ENCODE peak calls at places on chromosomes 7 and 10, in eight cellular contexts. One of them, this sample, is unnamed.

GRCh38 chr7:130379551-130380120 is 658 bp upstream of the CPA1 start:
- DNase-seq in CD8-positive, alpha-beta T cell: no peak
- DNase-seq in thyroid gland: no peak
- DNase-seq in body of pancreas: peak; percentile 72
- DNase-seq in esophagus squamous epithelium: no peak
- DNase-seq in RWPE2: no peak
- DNase-seq in pancreas: peak; percentile 79
- DNase-seq in fibroblast of lung: no peak
- DNase-seq in this sample: no peak

GRCh38 chr7:50812847-50813475 is 30.3 kb upstream of the GRB10 start:
- DNase-seq in pancreas: peak; percentile 88
- DNase-seq in body of pancreas: peak; percentile 90
- DNase-seq in CD8-positive, alpha-beta T cell: no peak
- DNase-seq in RWPE2: no peak
- DNase-seq in fibroblast of lung: peak; percentile 77
- DNase-seq in thyroid gland: peak; percentile 84
- DNase-seq in esophagus squamous epithelium: no peak
- DNase-seq in this sample: no peak

GRCh38 chr10:132910901-132911711 is 31.3 kb downstream of the CFAP46 start:
- DNase-seq in thyroid gland: no peak
- DNase-seq in pancreas: no peak
- DNase-seq in body of pancreas: no peak
- DNase-seq in RWPE2: peak; percentile 52
- DNase-seq in esophagus squamous epithelium: no peak
- DNase-seq in fibroblast of lung: no peak
- DNase-seq in CD8-positive, alpha-beta T cell: no peak
- DNase-seq in this sample: no peak

GRCh38 chr7:5673125-5673524 is 108.3 kb downstream of the RNF216 start:
- DNase-seq in fibroblast of lung: no peak
- DNase-seq in RWPE2: no peak
- DNase-seq in CD8-positive, alpha-beta T cell: no peak
- DNase-seq in body of pancreas: no peak
- DNase-seq in esophagus squamous epithelium: no peak
- DNase-seq in thyroid gland: no peak
- DNase-seq in pancreas: no peak
- DNase-seq in this sample: no peak

GRCh38 chr7:116801092-116801710 is 61.2 kb upstream of the CAPZA2 start:
- DNase-seq in body of pancreas: no peak
- DNase-seq in fibroblast of lung: peak; percentile 34
- DNase-seq in thyroid gland: no peak
- DNase-seq in esophagus squamous epithelium: no peak
- DNase-seq in pancreas: no peak
- DNase-seq in RWPE2: no peak
- DNase-seq in CD8-positive, alpha-beta T cell: no peak
- DNase-seq in this sample: no peak

GRCh38 chr10:128721851-128722250 is 595.6 kb upstream of the MKI67 start:
- DNase-seq in pancreas: no peak
- DNase-seq in thyroid gland: no peak
- DNase-seq in CD8-positive, alpha-beta T cell: no peak
- DNase-seq in body of pancreas: no peak
- DNase-seq in esophagus squamous epithelium: no peak
- DNase-seq in RWPE2: no peak
- DNase-seq in fibroblast of lung: no peak
- DNase-seq in this sample: no peak

GRCh38 chr7:128103498-128104108 is 72.4 kb upstream of the LRRC4 start:
- DNase-seq in esophagus squamous epithelium: no peak
- DNase-seq in body of pancreas: peak; percentile 43
- DNase-seq in thyroid gland: peak; percentile 22
- DNase-seq in RWPE2: no peak
- DNase-seq in fibroblast of lung: peak; percentile 38
- DNase-seq in CD8-positive, alpha-beta T cell: no peak
- DNase-seq in pancreas: peak; percentile 52
- DNase-seq in this sample: no peak

GRCh38 chr10:102814456-102814871 is 22.7 kb downstream of the CYP17A1 start:
- DNase-seq in pancreas: no peak
- DNase-seq in thyroid gland: no peak
- DNase-seq in esophagus squamous epithelium: no peak
- DNase-seq in RWPE2: no peak
- DNase-seq in fibroblast of lung: peak; percentile 27
- DNase-seq in CD8-positive, alpha-beta T cell: no peak
- DNase-seq in body of pancreas: no peak
- DNase-seq in this sample: no peak

GRCh38 chr10:45602836-45603235 is 69.7 kb downstream of the ZFAND4 start:
- DNase-seq in pancreas: no peak
- DNase-seq in fibroblast of lung: no peak
- DNase-seq in esophagus squamous epithelium: no peak
- DNase-seq in CD8-positive, alpha-beta T cell: no peak
- DNase-seq in body of pancreas: no peak
- DNase-seq in thyroid gland: no peak
- DNase-seq in RWPE2: no peak
- DNase-seq in this sample: no peak

GRCh38 chr10:101223274-101224059 is 5.8 kb downstream of the LBX1 start:
- DNase-seq in RWPE2: no peak
- DNase-seq in fibroblast of lung: no peak
- DNase-seq in pancreas: no peak
- DNase-seq in esophagus squamous epithelium: no peak
- DNase-seq in CD8-positive, alpha-beta T cell: no peak
- DNase-seq in body of pancreas: no peak
- DNase-seq in thyroid gland: no peak
- DNase-seq in this sample: no peak

GRCh38 chr7:154874409-154875113 is 128.4 kb downstream of the PAXIP1 start:
- DNase-seq in CD8-positive, alpha-beta T cell: no peak
- DNase-seq in RWPE2: no peak
- DNase-seq in thyroid gland: peak; percentile 86
- DNase-seq in body of pancreas: no peak
- DNase-seq in fibroblast of lung: no peak
- DNase-seq in pancreas: no peak
- DNase-seq in esophagus squamous epithelium: no peak
- DNase-seq in this sample: no peak

GRCh38 chr7:2498708-2499107 is 20.9 kb upstream of the LFNG start:
- DNase-seq in fibroblast of lung: no peak
- DNase-seq in pancreas: no peak
- DNase-seq in thyroid gland: no peak
- DNase-seq in CD8-positive, alpha-beta T cell: no peak
- DNase-seq in body of pancreas: no peak
- DNase-seq in esophagus squamous epithelium: no peak
- DNase-seq in RWPE2: no peak
- DNase-seq in this sample: peak; percentile 72

GRCh38 chr10:33749042-33749441 is 414.6 kb upstream of the NRP1 start:
- DNase-seq in CD8-positive, alpha-beta T cell: no peak
- DNase-seq in body of pancreas: no peak
- DNase-seq in fibroblast of lung: peak; percentile 44
- DNase-seq in esophagus squamous epithelium: no peak
- DNase-seq in thyroid gland: no peak
- DNase-seq in pancreas: no peak
- DNase-seq in RWPE2: no peak
- DNase-seq in this sample: no peak

GRCh38 chr10:75959209-75959608 is 527.8 kb downstream of the LRMDA start:
- DNase-seq in pancreas: no peak
- DNase-seq in body of pancreas: no peak
- DNase-seq in thyroid gland: no peak
- DNase-seq in fibroblast of lung: peak; percentile 84
- DNase-seq in esophagus squamous epithelium: no peak
- DNase-seq in CD8-positive, alpha-beta T cell: no peak
- DNase-seq in RWPE2: no peak
- DNase-seq in this sample: no peak

GRCh38 chr7:76300210-76300731 is 2.2 kb upstream of the HSPB1 start:
- DNase-seq in pancreas: peak; percentile 78
- DNase-seq in RWPE2: no peak
- DNase-seq in fibroblast of lung: peak; percentile 62
- DNase-seq in CD8-positive, alpha-beta T cell: no peak
- DNase-seq in esophagus squamous epithelium: no peak
- DNase-seq in thyroid gland: peak; percentile 39
- DNase-seq in body of pancreas: peak; percentile 87
- DNase-seq in this sample: no peak

GRCh38 chr7:105838273-105839141 is 37.9 kb downstream of the ATXN7L1 start:
- DNase-seq in thyroid gland: peak; percentile 86
- DNase-seq in fibroblast of lung: no peak
- DNase-seq in body of pancreas: peak; percentile 21
- DNase-seq in RWPE2: no peak
- DNase-seq in esophagus squamous epithelium: no peak
- DNase-seq in CD8-positive, alpha-beta T cell: no peak
- DNase-seq in pancreas: peak; percentile 44
- DNase-seq in this sample: no peak

GRCh38 chr10:70906953-70907618 is 18.7 kb upstream of the PCBD1 start:
- DNase-seq in pancreas: no peak
- DNase-seq in esophagus squamous epithelium: no peak
- DNase-seq in fibroblast of lung: no peak
- DNase-seq in body of pancreas: no peak
- DNase-seq in CD8-positive, alpha-beta T cell: no peak
- DNase-seq in RWPE2: peak; percentile 32
- DNase-seq in thyroid gland: no peak
- DNase-seq in this sample: no peak

GRCh38 chr7:26958834-26959233 is 94.4 kb upstream of the SKAP2 start:
- DNase-seq in fibroblast of lung: peak; percentile 63
- DNase-seq in thyroid gland: no peak
- DNase-seq in pancreas: no peak
- DNase-seq in body of pancreas: no peak
- DNase-seq in esophagus squamous epithelium: no peak
- DNase-seq in CD8-positive, alpha-beta T cell: no peak
- DNase-seq in RWPE2: peak; percentile 73
- DNase-seq in this sample: no peak

GRCh38 chr7:103851357-103851756 is 138.1 kb downstream of the RELN start:
- DNase-seq in esophagus squamous epithelium: no peak
- DNase-seq in CD8-positive, alpha-beta T cell: no peak
- DNase-seq in fibroblast of lung: peak; percentile 21
- DNase-seq in RWPE2: no peak
- DNase-seq in thyroid gland: no peak
- DNase-seq in body of pancreas: no peak
- DNase-seq in pancreas: no peak
- DNase-seq in this sample: no peak

GRCh38 chr10:93630609-93631320 is 18.4 kb downstream of the PDE6C start:
- DNase-seq in pancreas: no peak
- DNase-seq in RWPE2: no peak
- DNase-seq in fibroblast of lung: no peak
- DNase-seq in body of pancreas: no peak
- DNase-seq in esophagus squamous epithelium: no peak
- DNase-seq in thyroid gland: no peak
- DNase-seq in CD8-positive, alpha-beta T cell: no peak
- DNase-seq in this sample: peak; percentile 38

DNA sequence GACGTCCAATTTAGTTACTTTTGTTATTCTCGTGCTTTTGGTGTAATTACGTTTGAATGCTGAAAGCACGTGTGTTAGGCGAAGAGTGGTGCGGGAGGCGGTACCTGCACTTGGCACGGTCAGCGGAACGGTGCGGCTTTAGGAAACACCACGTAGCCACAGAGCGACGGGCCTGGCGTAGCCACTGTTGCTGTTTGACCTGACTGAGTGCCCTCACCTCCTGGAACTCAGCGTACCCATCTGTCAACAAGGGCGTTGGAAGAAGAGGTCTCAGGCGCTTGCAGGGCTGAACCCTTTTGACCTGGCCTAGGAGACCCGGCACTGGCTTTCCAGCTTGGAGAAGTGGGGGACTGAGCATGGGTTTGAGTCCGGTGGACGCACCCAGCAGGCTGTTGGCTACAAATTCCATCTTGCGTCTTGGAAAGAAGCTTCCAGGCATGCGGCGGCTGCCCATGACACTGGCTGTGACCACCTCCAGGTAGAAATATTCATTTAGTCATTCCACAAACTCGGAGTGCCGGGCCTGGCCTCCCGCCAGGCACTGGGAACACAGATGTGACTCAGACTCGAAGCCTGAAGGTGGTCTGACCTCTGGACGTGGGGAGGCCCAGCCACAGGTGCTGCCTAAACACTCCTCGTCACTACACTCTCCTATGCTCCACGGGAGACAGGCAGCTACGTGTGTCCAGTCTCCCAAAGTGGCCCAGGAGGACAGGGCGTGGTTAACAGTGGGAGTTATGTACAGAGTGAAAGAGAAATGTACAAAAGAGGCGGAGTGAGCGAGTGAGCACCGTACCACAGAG is 22.2 kb downstream of the FAM20C start:
- DNase-seq in pancreas: no peak
- DNase-seq in RWPE2: no peak
- DNase-seq in body of pancreas: no peak
- DNase-seq in esophagus squamous epithelium: no peak
- DNase-seq in thyroid gland: no peak
- DNase-seq in CD8-positive, alpha-beta T cell: no peak
- DNase-seq in fibroblast of lung: peak; percentile 37
- DNase-seq in this sample: no peak
- H3K36me3 ChIP-seq in pancreas: peaks cover under 1% of the 10 kb centered on the region
- H3K36me3 ChIP-seq in RWPE2: peaks cover 19% of the 10 kb centered on the region
- H3K36me3 ChIP-seq in body of pancreas: no peaks in the 10 kb centered on the region
- H3K36me3 ChIP-seq in esophagus squamous epithelium: no peaks in the 10 kb centered on the region
- H3K36me3 ChIP-seq in thyroid gland: no peaks in the 10 kb centered on the region
- H3K36me3 ChIP-seq in CD8-positive, alpha-beta T cell: no peaks in the 10 kb centered on the region
- H3K36me3 ChIP-seq in fibroblast of lung: peaks cover 29% of the 10 kb centered on the region
- H3K36me3 ChIP-seq in this sample: no peaks in the 10 kb centered on the region

DNA sequence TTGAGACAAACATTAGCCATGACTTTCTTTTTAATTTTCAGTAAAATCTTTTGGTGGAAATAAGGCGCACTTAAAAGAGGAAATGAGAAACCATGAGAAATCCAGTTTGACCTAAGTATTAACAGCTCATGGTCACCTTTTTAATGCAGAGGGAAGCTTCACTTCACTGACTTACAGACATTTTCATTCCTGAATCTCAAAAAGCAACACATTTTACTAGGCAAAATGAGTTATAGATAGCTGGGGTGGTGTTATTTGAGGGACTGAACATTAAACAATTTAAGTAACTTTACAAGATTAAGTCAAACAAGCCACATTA is 76.4 kb downstream of the SEMA3C start:
- DNase-seq in fibroblast of lung: no peak
- DNase-seq in body of pancreas: no peak
- DNase-seq in pancreas: no peak
- DNase-seq in esophagus squamous epithelium: no peak
- DNase-seq in thyroid gland: no peak
- DNase-seq in CD8-positive, alpha-beta T cell: no peak
- DNase-seq in RWPE2: no peak
- DNase-seq in this sample: no peak
- H3K27ac ChIP-seq in fibroblast of lung: no peak overlapping the region
- H3K27ac ChIP-seq in body of pancreas: no peak overlapping the region
- H3K27ac ChIP-seq in pancreas: no peak overlapping the region
- H3K27ac ChIP-seq in esophagus squamous epithelium: no peak overlapping the region
- H3K27ac ChIP-seq in thyroid gland: no peak overlapping the region
- H3K27ac ChIP-seq in CD8-positive, alpha-beta T cell: no peak overlapping the region
- H3K27ac ChIP-seq in RWPE2: no peak overlapping the region
- H3K27ac ChIP-seq in this sample: no peak overlapping the region

GRCh38 chr10:77833225-77833624 is 93.3 kb downstream of the DLG5 start:
- DNase-seq in thyroid gland: no peak
- DNase-seq in esophagus squamous epithelium: no peak
- DNase-seq in pancreas: no peak
- DNase-seq in CD8-positive, alpha-beta T cell: no peak
- DNase-seq in RWPE2: no peak
- DNase-seq in body of pancreas: no peak
- DNase-seq in fibroblast of lung: no peak
- DNase-seq in this sample: no peak
- H3K36me3 ChIP-seq in thyroid gland: peaks cover 47% of the 10 kb centered on the region
- H3K36me3 ChIP-seq in esophagus squamous epithelium: peaks cover 24% of the 10 kb centered on the region
- H3K36me3 ChIP-seq in pancreas: peaks cover 38% of the 10 kb centered on the region
- H3K36me3 ChIP-seq in CD8-positive, alpha-beta T cell: no peaks in the 10 kb centered on the region
- H3K36me3 ChIP-seq in RWPE2: peaks cover 96% of the 10 kb centered on the region
- H3K36me3 ChIP-seq in body of pancreas: no peaks in the 10 kb centered on the region
- H3K36me3 ChIP-seq in fibroblast of lung: peaks cover 22% of the 10 kb centered on the region
- H3K36me3 ChIP-seq in this sample: peaks cover 88% of the 10 kb centered on the region

GRCh38 chr7:70092314-70093303 is 494.3 kb downstream of the AUTS2 start:
- DNase-seq in fibroblast of lung: peak; percentile 72
- DNase-seq in esophagus squamous epithelium: no peak
- DNase-seq in pancreas: no peak
- DNase-seq in CD8-positive, alpha-beta T cell: no peak
- DNase-seq in body of pancreas: no peak
- DNase-seq in thyroid gland: no peak
- DNase-seq in RWPE2: no peak
- DNase-seq in this sample: peak; percentile 35
- H3K27ac ChIP-seq in fibroblast of lung: no peak overlapping the region
- H3K27ac ChIP-seq in esophagus squamous epithelium: no peak overlapping the region
- H3K27ac ChIP-seq in pancreas: no peak overlapping the region
- H3K27ac ChIP-seq in CD8-positive, alpha-beta T cell: no peak overlapping the region
- H3K27ac ChIP-seq in body of pancreas: peak overlapping the region; percentile 16
- H3K27ac ChIP-seq in thyroid gland: no peak overlapping the region
- H3K27ac ChIP-seq in RWPE2: no peak overlapping the region
- H3K27ac ChIP-seq in this sample: peak overlapping the region; percentile 48

This sample was measured in WERI-Rb-1.